ENCODE peak calls at places on chromosomes 7 and 10, in seven cellular contexts. Q is K562; K is thoracic aorta; M is body of pancreas; Y is effector memory CD4-positive, alpha-beta T cell; L is mucosa of descending colon; O is right lobe of liver. D is an unnamed sample.
A peak's percentile ranks its signal among the peaks of the same experiment; 100 is the strongest.

GRCh38 chr10:5611899-5612680 is 54.3 kb downstream of the ASB13 start:
- DNase-seq in M (no peak), Y (no peak), Q (no peak), L (no peak), O (no peak), K (no peak), D (no peak)

GRCh38 chr10:75553550-75553949 is 122.1 kb downstream of the LRMDA start:
- DNase-seq in Y (no peak), K (no peak), Q (no peak), O (no peak), L (no peak), M (no peak), D (no peak)

GRCh38 chr7:42843209-42843800 is 68.6 kb downstream of the C7orf25 start:
- DNase-seq in M (peak; percentile 31), L (peak; percentile 32), O (peak; percentile 46), Y (no peak), Q (peak; percentile 22), K (no peak), D (peak; percentile 46)

GRCh38 chr10:10911471-10911921 is 106.2 kb upstream of the CELF2 start:
- DNase-seq in Q (no peak), O (peak; percentile 43), M (peak; percentile 53), Y (no peak), K (peak; percentile 48), L (peak; percentile 31), D (peak; percentile 78)

GRCh38 chr10:28664369-28664740 is 13.0 kb upstream of the BAMBI start:
- DNase-seq in L (no peak), K (no peak), Y (no peak), O (no peak), Q (no peak), M (no peak), D (no peak)

GRCh38 chr7:123112833-123113232 is 86.9 kb downstream of the SLC13A1 start:
- DNase-seq in M (no peak), L (no peak), K (no peak), Y (no peak), O (no peak), Q (no peak), D (no peak)

GRCh38 chr7:109763611-109764010 is 1193.9 kb downstream of the DNAJB9 start:
- DNase-seq in Y (no peak), K (no peak), O (no peak), Q (no peak), M (no peak), L (no peak), D (no peak)

GRCh38 chr10:105161767-105162166 is 520.7 kb downstream of the SORCS3 start:
- DNase-seq in Q (no peak), M (no peak), K (no peak), Y (no peak), L (no peak), O (no peak), D (no peak)

GRCh38 chr10:29033311-29033940 is 255.4 kb upstream of the LYZL1 start:
- DNase-seq in K (no peak), L (no peak), Y (no peak), M (no peak), Q (no peak), O (no peak), D (no peak)

GRCh38 chr10:77667426-77668324 is 30.1 kb upstream of the KCNMA1 start:
- DNase-seq in K (no peak), Y (no peak), L (no peak), M (no peak), Q (no peak), O (no peak), D (no peak)

GRCh38 chr7:128103498-128104108 is 72.4 kb upstream of the LRRC4 start:
- DNase-seq in K (no peak), L (peak; percentile 19), M (peak; percentile 32), Y (no peak), Q (no peak), O (no peak), D (no peak)

GRCh38 chr10:84497978-84498377 is 169.6 kb downstream of the CCSER2 start:
- DNase-seq in Y (no peak), M (no peak), K (no peak), Q (no peak), O (no peak), L (no peak), D (no peak)

GRCh38 chr10:84493951-84494848 is 165.8 kb downstream of the CCSER2 start:
- DNase-seq in Q (no peak), O (no peak), L (no peak), M (no peak), Y (no peak), K (no peak), D (no peak)

GRCh38 chr10:84499846-84500245 is 171.5 kb downstream of the CCSER2 start:
- DNase-seq in O (no peak), K (no peak), Q (no peak), Y (no peak), L (no peak), M (no peak), D (no peak)

DNA sequence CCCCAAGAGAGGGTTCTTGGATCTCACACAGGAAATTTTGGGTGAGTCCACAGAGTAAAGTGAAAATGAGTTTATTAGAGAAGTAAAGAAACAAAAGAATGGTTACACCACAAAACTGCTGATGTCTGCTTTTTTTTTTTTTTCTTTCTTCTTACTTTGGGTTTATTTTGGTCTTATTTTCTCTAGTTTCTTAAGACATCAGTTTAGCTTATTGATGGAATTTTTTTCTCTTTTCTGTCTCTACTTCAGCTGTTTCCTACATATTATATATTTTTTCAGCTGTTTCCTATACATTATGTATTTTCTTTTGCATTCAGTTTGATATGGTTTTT is 166.4 kb downstream of the CCSER2 start:
- DNase-seq in M (no peak), L (no peak), Y (no peak), O (no peak), Q (no peak), K (no peak), D (no peak)
- H3K4me3 ChIP-seq in M (no peak overlapping the region), L (no peak overlapping the region), Y (no peak overlapping the region), O (no peak overlapping the region), Q (no peak overlapping the region), K (no peak overlapping the region), D (no peak overlapping the region)

GRCh38 chr10:88389456-88389855 is 193.7 kb downstream of the RNLS start:
- DNase-seq in M (peak; percentile 39), O (no peak), K (no peak), Q (no peak), Y (no peak), L (peak; percentile 85), D (peak; percentile 39)

GRCh38 chr10:88386204-88386877 is 196.8 kb downstream of the RNLS start:
- DNase-seq in K (no peak), M (peak; percentile 37), O (no peak), Y (no peak), Q (no peak), L (peak; percentile 74), D (no peak)

GRCh38 chr10:88382699-88383098 is 200.4 kb downstream of the RNLS start:
- DNase-seq in K (no peak), L (no peak), M (no peak), Q (no peak), Y (no peak), O (no peak), D (no peak)

GRCh38 chr10:88386878-88387773 is 196.0 kb downstream of the RNLS start:
- DNase-seq in Q (no peak), K (no peak), M (peak; percentile 53), L (peak; percentile 61), O (peak; percentile 76), Y (no peak), D (peak; percentile 30)

DNA sequence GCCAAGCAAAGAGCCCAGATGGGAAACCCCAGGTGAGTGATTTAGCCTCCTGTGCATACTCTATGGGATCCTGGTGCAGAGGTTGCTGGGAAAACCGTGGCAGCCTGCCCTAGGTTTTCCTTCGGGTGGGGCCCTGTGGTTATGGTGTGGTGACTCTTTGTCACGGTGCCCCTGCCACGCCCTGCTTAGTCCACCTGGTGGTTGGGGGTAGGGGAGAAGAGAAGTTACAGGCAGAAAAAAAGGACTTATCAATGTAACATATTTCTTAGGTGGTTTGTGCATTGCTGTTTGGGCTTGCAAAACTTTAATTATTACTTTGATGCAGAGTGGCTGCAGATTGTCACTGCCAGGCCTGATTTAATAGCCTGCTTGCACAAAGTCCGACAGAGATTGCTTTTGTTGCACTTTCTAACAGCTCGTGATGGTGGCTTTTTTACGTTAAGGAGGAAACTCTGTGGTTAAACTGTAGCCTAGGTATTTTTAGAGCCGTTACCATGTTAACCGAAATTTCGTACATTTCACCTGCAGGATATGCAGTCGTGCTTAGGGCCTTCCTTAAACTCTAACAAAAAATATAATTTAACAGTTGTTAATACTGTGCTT is 197.4 kb downstream of the RNLS start:
- DNase-seq in O (peak; percentile 87), K (no peak), L (peak; percentile 97), Y (peak; percentile 28), M (peak; percentile 90), Q (no peak), D (peak; percentile 58)
- H3K4me3 ChIP-seq in O (peak overlapping the region; percentile 14), K (peak overlapping the region; percentile 67), L (no peak overlapping the region), Y (peak overlapping the region; percentile 29), M (no peak overlapping the region), Q (no peak overlapping the region), D (no peak overlapping the region)

DNA sequence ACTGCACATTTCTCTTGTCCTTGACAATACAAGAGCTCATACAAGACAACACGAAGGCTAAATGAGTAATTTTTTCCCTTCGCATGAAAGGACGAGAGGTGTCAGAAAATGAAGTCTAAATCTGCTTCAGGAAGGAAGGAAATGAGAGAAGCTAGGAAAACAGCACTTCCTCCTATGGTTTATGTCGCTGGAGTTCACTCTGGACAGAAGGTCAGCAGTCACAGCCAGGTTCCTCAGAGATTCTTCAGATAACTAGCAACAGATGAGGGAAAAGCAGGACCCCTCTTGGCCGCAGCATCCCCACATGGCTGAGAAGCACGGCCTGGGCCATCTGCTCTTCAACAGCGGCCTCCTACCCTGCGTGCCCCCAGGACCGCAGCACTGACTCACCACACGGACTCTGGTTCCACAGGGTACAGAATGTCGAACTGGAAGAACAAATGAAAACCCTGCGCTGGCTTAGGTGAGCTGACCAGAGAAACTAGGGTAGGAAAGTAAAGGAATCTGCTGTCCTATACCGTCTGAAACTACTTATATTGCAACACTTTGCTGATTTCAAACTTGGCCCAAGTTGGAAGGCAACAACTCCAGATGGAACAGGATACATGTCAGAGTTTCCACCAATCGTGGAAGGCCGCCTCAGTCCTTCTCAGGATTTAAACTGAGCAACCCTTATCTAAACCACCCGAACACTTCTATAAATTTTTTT is 26.3 kb downstream of the DNMBP start:
- DNase-seq in Y (no peak), K (no peak), O (peak; percentile 57), Q (peak; percentile 14), M (no peak), L (no peak), D (no peak)
- H3K4me3 ChIP-seq in Y (no peak overlapping the region), K (no peak overlapping the region), O (no peak overlapping the region), Q (no peak overlapping the region), M (no peak overlapping the region), L (no peak overlapping the region), D (no peak overlapping the region)

DNA sequence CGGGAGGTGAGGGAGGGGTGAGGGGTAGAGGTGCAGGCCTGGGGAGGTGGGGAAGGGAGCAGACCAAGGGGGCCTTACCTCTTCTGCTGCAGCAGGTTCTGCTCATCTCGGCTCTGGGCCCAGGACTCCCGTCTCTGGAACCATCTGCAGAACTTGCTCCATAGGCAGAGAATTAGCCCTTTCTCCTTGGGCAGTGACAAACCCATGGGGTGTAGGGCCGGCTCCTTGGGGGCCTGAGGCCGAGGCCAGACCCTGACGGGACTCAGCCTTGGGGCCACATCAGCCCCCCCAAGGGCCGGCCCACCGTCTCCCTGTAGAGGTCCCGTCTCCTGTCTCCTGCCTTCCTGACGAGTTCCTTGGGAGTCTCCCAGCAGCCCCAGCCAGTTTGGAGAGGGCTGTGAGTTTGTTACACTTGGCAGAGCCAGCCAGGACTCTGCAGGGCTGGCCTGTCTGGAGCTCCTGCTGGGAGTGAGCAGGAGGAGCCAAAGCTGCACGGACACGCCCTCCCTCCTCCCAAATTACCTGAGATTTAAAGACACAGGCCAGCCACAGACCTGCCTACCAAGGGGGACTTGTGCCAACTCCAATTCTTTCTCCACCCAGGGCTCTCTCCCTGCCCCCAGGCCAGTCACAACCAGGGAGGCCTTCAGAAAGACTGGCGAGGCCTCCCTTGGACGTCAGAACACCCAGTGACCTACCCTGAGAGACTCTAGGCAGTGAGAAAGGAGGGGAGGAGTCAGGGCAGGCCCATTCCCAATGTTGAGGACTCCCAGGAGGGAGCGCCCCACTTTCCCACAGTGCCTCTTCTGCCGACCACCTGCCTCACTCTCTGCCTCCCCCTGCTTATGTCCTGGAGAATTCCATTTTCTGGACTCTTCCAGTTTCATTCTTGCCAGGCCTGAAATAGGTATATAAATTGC is at the start of gene TRPV6:
- DNase-seq in Q (no peak), O (peak; percentile 53), Y (no peak), L (peak; percentile 67), K (no peak), M (peak; percentile 89), D (peak; percentile 73)
- H3K4me3 ChIP-seq in Q (no peak within 1 kb of the TSS), O (no peak within 1 kb of the TSS), Y (no peak within 1 kb of the TSS), L (no peak within 1 kb of the TSS), K (no peak within 1 kb of the TSS), M (no peak within 1 kb of the TSS), D (no peak within 1 kb of the TSS)

D was measured in lung.